ENCODE peak calls at places on chromosomes 16 and 17, in six cellular contexts. One of them, this sample, is unnamed.

GRCh38 chr17:67830440-67830839 is 5.1 kb downstream of the BPTF start:
- DNase-seq in endothelial cell of umbilical vein: no peak
- DNase-seq in PC-3: peak
- DNase-seq in HCT116: no peak
- DNase-seq in astrocyte: no peak
- DNase-seq in neural progenitor cell: peak
- DNase-seq in this sample: no peak

GRCh38 chr16:81549547-81550411 is 105.2 kb downstream of the CMIP start:
- DNase-seq in endothelial cell of umbilical vein: no peak
- DNase-seq in astrocyte: no peak
- DNase-seq in PC-3: no peak
- DNase-seq in HCT116: no peak
- DNase-seq in neural progenitor cell: no peak
- DNase-seq in this sample: no peak

GRCh38 chr17:69735285-69735684 is 320.8 kb downstream of the MAP2K6 start:
- DNase-seq in neural progenitor cell: no peak
- DNase-seq in astrocyte: no peak
- DNase-seq in PC-3: no peak
- DNase-seq in endothelial cell of umbilical vein: no peak
- DNase-seq in HCT116: no peak
- DNase-seq in this sample: no peak

GRCh38 chr16:1090620-1091587 is 5.1 kb downstream of the C1QTNF8 start:
- DNase-seq in neural progenitor cell: no peak
- DNase-seq in HCT116: no peak
- DNase-seq in astrocyte: no peak
- DNase-seq in PC-3: no peak
- DNase-seq in endothelial cell of umbilical vein: no peak
- DNase-seq in this sample: no peak

GRCh38 chr16:89784409-89784808 is 32.0 kb downstream of the FANCA start:
- DNase-seq in PC-3: no peak
- DNase-seq in neural progenitor cell: no peak
- DNase-seq in endothelial cell of umbilical vein: no peak
- DNase-seq in HCT116: no peak
- DNase-seq in astrocyte: no peak
- DNase-seq in this sample: no peak

GRCh38 chr16:75682308-75682707 is 5.5 kb upstream of the CPHXL2 start:
- DNase-seq in endothelial cell of umbilical vein: no peak
- DNase-seq in PC-3: no peak
- DNase-seq in neural progenitor cell: no peak
- DNase-seq in astrocyte: no peak
- DNase-seq in HCT116: no peak
- DNase-seq in this sample: no peak

GRCh38 chr17:8649157-8650118 is 18.9 kb upstream of the MYH10 start:
- DNase-seq in HCT116: no peak
- DNase-seq in neural progenitor cell: no peak
- DNase-seq in endothelial cell of umbilical vein: no peak
- DNase-seq in astrocyte: peak
- DNase-seq in PC-3: no peak
- DNase-seq in this sample: no peak

GRCh38 chr17:7476474-7476873 is 3.0 kb downstream of the ZBTB4 start:
- DNase-seq in PC-3: peak
- DNase-seq in HCT116: no peak
- DNase-seq in neural progenitor cell: no peak
- DNase-seq in endothelial cell of umbilical vein: peak
- DNase-seq in astrocyte: peak
- DNase-seq in this sample: peak

GRCh38 chr16:47388705-47389104 is 72.2 kb downstream of the ITFG1 start:
- DNase-seq in endothelial cell of umbilical vein: no peak
- DNase-seq in PC-3: no peak
- DNase-seq in astrocyte: no peak
- DNase-seq in neural progenitor cell: no peak
- DNase-seq in HCT116: no peak
- DNase-seq in this sample: no peak

GRCh38 chr17:56699186-56699895 is 105.8 kb downstream of the NOG start:
- DNase-seq in neural progenitor cell: peak
- DNase-seq in endothelial cell of umbilical vein: peak
- DNase-seq in HCT116: peak
- DNase-seq in astrocyte: peak
- DNase-seq in PC-3: peak
- DNase-seq in this sample: peak

GRCh38 chr16:88428616-88429386 is 24.3 kb upstream of the ZFPM1 start:
- DNase-seq in neural progenitor cell: no peak
- DNase-seq in PC-3: no peak
- DNase-seq in endothelial cell of umbilical vein: no peak
- DNase-seq in HCT116: no peak
- DNase-seq in astrocyte: no peak
- DNase-seq in this sample: no peak

GRCh38 chr16:77211880-77212735 is 12.9 kb downstream of the SYCE1L start:
- DNase-seq in astrocyte: no peak
- DNase-seq in HCT116: no peak
- DNase-seq in neural progenitor cell: peak
- DNase-seq in PC-3: peak
- DNase-seq in endothelial cell of umbilical vein: peak
- DNase-seq in this sample: no peak

GRCh38 chr16:81319221-81319912 is 4.6 kb downstream of the GAN start:
- DNase-seq in HCT116: no peak
- DNase-seq in neural progenitor cell: no peak
- DNase-seq in astrocyte: peak
- DNase-seq in endothelial cell of umbilical vein: no peak
- DNase-seq in PC-3: peak
- DNase-seq in this sample: no peak

GRCh38 chr16:86977076-86977676 is 340.0 kb downstream of the C16orf95 start:
- DNase-seq in astrocyte: no peak
- DNase-seq in HCT116: no peak
- DNase-seq in PC-3: no peak
- DNase-seq in endothelial cell of umbilical vein: no peak
- DNase-seq in neural progenitor cell: no peak
- DNase-seq in this sample: no peak

GRCh38 chr17:46989637-46990431 is 10.8 kb upstream of the RPRML start:
- DNase-seq in PC-3: no peak
- DNase-seq in neural progenitor cell: no peak
- DNase-seq in endothelial cell of umbilical vein: no peak
- DNase-seq in astrocyte: no peak
- DNase-seq in HCT116: no peak
- DNase-seq in this sample: no peak

GRCh38 chr16:22320572-22321339 is 23.5 kb downstream of the POLR3E start:
- DNase-seq in astrocyte: no peak
- DNase-seq in HCT116: no peak
- DNase-seq in PC-3: no peak
- DNase-seq in neural progenitor cell: no peak
- DNase-seq in endothelial cell of umbilical vein: peak
- DNase-seq in this sample: no peak

GRCh38 chr16:56647641-56648431 is 3.9 kb upstream of the MT1B start:
- DNase-seq in neural progenitor cell: peak
- DNase-seq in astrocyte: no peak
- DNase-seq in HCT116: no peak
- DNase-seq in endothelial cell of umbilical vein: no peak
- DNase-seq in PC-3: no peak
- DNase-seq in this sample: no peak

GRCh38 chr16:82700541-82701240 is 73.9 kb downstream of the CDH13 start:
- DNase-seq in astrocyte: peak
- DNase-seq in neural progenitor cell: no peak
- DNase-seq in PC-3: no peak
- DNase-seq in endothelial cell of umbilical vein: peak
- DNase-seq in HCT116: no peak
- DNase-seq in this sample: no peak

GRCh38 chr16:275786-276232 is at the start of gene RGS11:
- DNase-seq in endothelial cell of umbilical vein: no peak
- DNase-seq in astrocyte: no peak
- DNase-seq in neural progenitor cell: no peak
- DNase-seq in HCT116: no peak
- DNase-seq in PC-3: no peak
- DNase-seq in this sample: no peak

GRCh38 chr17:55852734-55853133 is 101.9 kb downstream of the PCTP start:
- DNase-seq in HCT116: no peak
- DNase-seq in endothelial cell of umbilical vein: no peak
- DNase-seq in PC-3: no peak
- DNase-seq in astrocyte: no peak
- DNase-seq in neural progenitor cell: peak
- DNase-seq in this sample: no peak

GRCh38 chr16:49474741-49475140 is 101.1 kb downstream of the C16orf78 start:
- DNase-seq in HCT116: no peak
- DNase-seq in endothelial cell of umbilical vein: no peak
- DNase-seq in astrocyte: no peak
- DNase-seq in PC-3: no peak
- DNase-seq in neural progenitor cell: no peak
- DNase-seq in this sample: no peak

GRCh38 chr17:65121916-65122821 is 15.0 kb upstream of the RGS9 start:
- DNase-seq in astrocyte: no peak
- DNase-seq in endothelial cell of umbilical vein: peak
- DNase-seq in PC-3: peak
- DNase-seq in neural progenitor cell: no peak
- DNase-seq in HCT116: no peak
- DNase-seq in this sample: no peak

DNA sequence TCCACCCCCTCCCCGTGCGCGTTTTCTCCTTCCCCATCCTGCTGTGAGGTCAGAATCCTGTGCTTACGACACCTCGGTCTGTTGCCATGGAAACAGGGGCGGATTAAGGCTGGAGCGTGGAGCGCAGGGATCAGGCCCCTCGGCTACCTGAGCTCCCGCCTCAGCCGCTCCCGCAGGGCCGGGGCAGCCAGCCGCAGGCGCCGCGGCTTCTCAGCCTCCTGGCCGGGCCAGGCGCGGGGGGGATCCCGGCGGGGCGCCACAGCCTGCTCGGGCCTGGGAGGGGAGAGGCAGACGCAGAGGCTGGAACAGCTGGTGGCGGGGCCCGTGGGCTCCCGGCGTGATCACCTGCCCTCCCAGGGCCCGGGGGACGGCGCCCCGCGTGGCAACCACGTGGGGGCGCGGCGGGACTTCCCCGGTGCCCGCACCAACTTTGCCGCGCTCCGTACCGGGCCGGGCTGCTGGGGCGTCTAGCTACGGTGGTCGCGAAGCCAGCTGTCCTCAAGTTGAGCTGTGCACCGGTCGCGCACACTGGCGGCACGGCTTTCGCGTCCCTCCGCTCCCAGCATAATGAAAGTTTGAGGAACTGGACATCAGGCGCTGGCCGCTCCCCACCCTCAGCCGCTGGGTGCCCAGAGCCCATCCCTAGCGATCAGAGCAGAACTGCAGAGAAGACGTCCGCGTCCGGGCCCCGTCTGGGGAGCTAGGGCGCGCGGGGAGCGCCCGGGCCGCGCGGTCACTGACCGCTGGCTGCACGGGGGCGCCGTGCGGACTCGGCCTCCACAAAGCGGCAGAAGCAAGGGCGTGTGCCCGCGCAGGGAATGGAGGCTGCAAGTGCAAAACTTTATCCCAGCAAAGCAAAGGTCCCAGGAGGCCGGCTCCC is 1.2 kb downstream of the RTN4RL1 start:
- DNase-seq in neural progenitor cell: peak
- DNase-seq in PC-3: peak
- DNase-seq in astrocyte: no peak
- DNase-seq in HCT116: peak
- DNase-seq in endothelial cell of umbilical vein: no peak
- DNase-seq in this sample: peak
- H2AFZ ChIP-seq in neural progenitor cell: peak
- H2AFZ ChIP-seq in PC-3: peak
- H2AFZ ChIP-seq in astrocyte: no peak
- H2AFZ ChIP-seq in HCT116: no peak
- H2AFZ ChIP-seq in endothelial cell of umbilical vein: peak
- H2AFZ ChIP-seq in this sample: no peak

DNA sequence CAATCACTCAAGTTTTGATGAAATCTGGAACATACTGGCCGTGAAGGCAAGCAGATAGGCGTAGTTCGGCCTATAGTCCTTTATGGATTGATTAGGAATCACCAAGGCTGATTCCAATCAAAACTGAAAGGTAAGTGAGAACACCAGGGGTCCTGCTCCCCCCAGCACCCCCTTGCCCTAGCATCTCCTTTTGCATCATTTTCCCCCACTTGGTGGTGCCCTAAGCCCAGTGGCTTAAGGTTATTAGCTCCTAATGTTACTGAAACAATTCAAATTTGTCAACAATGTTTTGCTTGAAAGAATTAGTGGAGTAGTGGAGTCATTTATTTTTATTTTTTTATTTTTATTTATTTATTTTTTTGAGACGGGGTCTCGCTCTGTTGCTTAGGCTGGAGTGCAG is 4.9 kb downstream of the SLFN14 start:
- DNase-seq in HCT116: no peak
- DNase-seq in neural progenitor cell: no peak
- DNase-seq in astrocyte: no peak
- DNase-seq in PC-3: peak
- DNase-seq in endothelial cell of umbilical vein: no peak
- DNase-seq in this sample: no peak
- TF ChIP-seq CTCF in HCT116: peak
- TF ChIP-seq CTCF in neural progenitor cell: peak
- TF ChIP-seq CTCF in astrocyte: no peak
- TF ChIP-seq CTCF in PC-3: peak
- TF ChIP-seq CTCF in endothelial cell of umbilical vein: peak
- TF ChIP-seq CTCF in this sample: peak

GRCh38 chr17:41530062-41531048 is 2.2 kb upstream of the KRT19 start:
- DNase-seq in neural progenitor cell: no peak
- DNase-seq in PC-3: peak
- DNase-seq in endothelial cell of umbilical vein: peak
- DNase-seq in HCT116: peak
- DNase-seq in astrocyte: peak
- DNase-seq in this sample: peak

GRCh38 chr17:41528959-41529353 is 848 bp upstream of the KRT19 start:
- DNase-seq in endothelial cell of umbilical vein: no peak
- DNase-seq in astrocyte: no peak
- DNase-seq in neural progenitor cell: peak
- DNase-seq in HCT116: no peak
- DNase-seq in PC-3: no peak
- DNase-seq in this sample: peak

GRCh38 chr17:41524261-41524660 is 3.8 kb downstream of the KRT19 start:
- DNase-seq in HCT116: no peak
- DNase-seq in neural progenitor cell: no peak
- DNase-seq in endothelial cell of umbilical vein: no peak
- DNase-seq in PC-3: no peak
- DNase-seq in astrocyte: no peak
- DNase-seq in this sample: peak

GRCh38 chr17:41529491-41529915 is 1.4 kb upstream of the KRT19 start:
- DNase-seq in neural progenitor cell: no peak
- DNase-seq in PC-3: no peak
- DNase-seq in astrocyte: no peak
- DNase-seq in endothelial cell of umbilical vein: no peak
- DNase-seq in HCT116: no peak
- DNase-seq in this sample: peak

GRCh38 chr17:41527076-41528023 is 758 bp downstream of the KRT19 start:
- DNase-seq in endothelial cell of umbilical vein: no peak
- DNase-seq in HCT116: no peak
- DNase-seq in PC-3: no peak
- DNase-seq in neural progenitor cell: peak
- DNase-seq in astrocyte: no peak
- DNase-seq in this sample: no peak
- TF ChIP-seq EZH2 in endothelial cell of umbilical vein: peak
- TF ChIP-seq EZH2 in HCT116: no peak
- TF ChIP-seq EZH2 in PC-3: no peak
- TF ChIP-seq EZH2 in neural progenitor cell: no peak
- TF ChIP-seq EZH2 in astrocyte: peak
- TF ChIP-seq EZH2 in this sample: no peak

DNA sequence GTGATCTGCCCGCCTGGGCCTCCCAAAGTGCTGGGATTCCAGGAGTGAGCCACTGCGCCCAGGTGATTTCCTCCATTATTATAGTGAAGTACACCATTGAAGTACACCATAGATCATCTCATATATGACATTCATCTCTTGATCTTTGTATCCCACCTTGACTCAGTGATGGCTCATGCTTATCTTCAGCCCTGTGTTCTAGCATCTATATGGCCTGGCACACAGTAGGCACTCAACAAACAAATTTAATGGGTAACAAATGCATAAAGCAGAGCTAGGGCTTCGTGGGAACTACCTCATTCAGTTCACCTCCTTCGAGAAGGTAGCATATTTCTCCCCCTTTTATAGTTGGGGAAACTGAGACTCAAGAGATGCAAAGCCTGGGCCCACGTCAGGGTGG is 952 bp downstream of the ENKD1 start:
- DNase-seq in astrocyte: no peak
- DNase-seq in neural progenitor cell: no peak
- DNase-seq in HCT116: no peak
- DNase-seq in endothelial cell of umbilical vein: no peak
- DNase-seq in PC-3: no peak
- DNase-seq in this sample: no peak
- H2AFZ ChIP-seq in astrocyte: peak
- H2AFZ ChIP-seq in neural progenitor cell: no peak
- H2AFZ ChIP-seq in HCT116: no peak
- H2AFZ ChIP-seq in endothelial cell of umbilical vein: no peak
- H2AFZ ChIP-seq in PC-3: peak
- H2AFZ ChIP-seq in this sample: peak

This sample was measured in PC-9.